ENCODE peak calls at places on chromosomes 13 and 19, in six cellular contexts. D, V, B, S, R and A are unnamed samples.

GRCh38 chr13:68076046-68076445 is 845.9 kb upstream of the PCDH9 start:
- DNase-seq in D (no peak), V (no peak), S (no peak), R (no peak), B (no peak), A (no peak)

GRCh38 chr19:7833225-7834156 is 3.5 kb downstream of the EVI5L start:
- DNase-seq in V (no peak), B (no peak), R (peak), S (peak), D (no peak), A (no peak)

GRCh38 chr13:114002009-114002544 is 28.2 kb upstream of the C13orf46 start:
- DNase-seq in R (no peak), D (no peak), V (no peak), S (no peak), B (no peak), A (no peak)

GRCh38 chr19:9862897-9863296 is 27.8 kb downstream of the PIN1 start:
- DNase-seq in R (no peak), S (no peak), V (no peak), D (no peak), B (no peak), A (no peak)

GRCh38 chr19:35409191-35409590 is 38.3 kb downstream of the GPR42 start:
- DNase-seq in R (no peak), V (no peak), D (no peak), S (no peak), B (no peak), A (no peak)

GRCh38 chr13:63088226-63088625 is 1672.6 kb upstream of the PCDH20 start:
- DNase-seq in V (no peak), S (no peak), D (no peak), R (no peak), B (no peak), A (no peak)

GRCh38 chr13:100336795-100337516 is 248.1 kb downstream of the PCCA start:
- DNase-seq in B (no peak), V (no peak), D (no peak), R (peak), S (no peak), A (no peak)

GRCh38 chr13:32878172-32878571 is 138.1 kb upstream of the KL start:
- DNase-seq in R (no peak), D (no peak), V (no peak), S (no peak), B (no peak), A (no peak)

GRCh38 chr13:32592082-32592481 is 5.8 kb downstream of the PDS5B start:
- DNase-seq in V (no peak), B (no peak), R (no peak), D (no peak), S (no peak), A (no peak)

GRCh38 chr13:99227331-99227900 is 26.8 kb downstream of the UBAC2 start:
- DNase-seq in D (no peak), S (no peak), R (no peak), B (no peak), V (no peak), A (no peak)

DNA sequence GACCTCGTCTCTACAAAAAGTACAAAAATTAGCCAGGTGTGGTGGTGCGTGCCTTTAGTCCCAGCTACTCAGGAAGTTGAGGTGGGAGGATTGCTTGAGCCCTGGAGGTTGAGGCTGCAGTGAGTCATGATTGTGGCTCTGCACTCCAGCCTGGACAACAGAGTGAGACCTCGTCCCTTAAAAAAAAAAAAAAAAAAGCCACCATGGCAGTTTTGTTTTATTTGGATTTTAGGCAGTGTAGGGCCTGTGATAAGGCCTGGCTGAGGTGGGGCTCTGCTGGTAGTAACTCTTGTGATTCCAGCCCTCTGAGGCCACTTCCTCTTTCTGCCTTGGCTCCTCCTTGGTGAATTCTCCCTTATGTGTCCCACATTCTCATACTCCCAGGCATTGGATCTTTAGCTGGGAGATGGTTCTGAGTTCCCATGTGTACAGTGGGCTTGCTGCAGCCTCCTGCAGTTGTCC is 39.2 kb downstream of the GATAD2A start:
- DNase-seq in S (no peak), V (no peak), D (no peak), R (no peak), B (no peak), A (no peak)
- TF ChIP-seq JUN in S (peak), V (no peak), D (no peak), R (no peak), B (no peak), A (no peak)

GRCh38 chr13:73142091-73142490 is 83.3 kb downstream of the KLF5 start:
- DNase-seq in B (no peak), R (no peak), S (no peak), D (no peak), V (no peak), A (peak)
- TF ChIP-seq MAX in B (no peak), R (no peak), S (no peak), D (no peak), V (no peak), A (no peak)

GRCh38 chr19:48993175-48994034 is at the start of the genes GYS1 and RUVBL2:
- DNase-seq in R (peak), S (peak), D (peak), V (peak), B (peak), A (peak)

GRCh38 chr19:48994035-48994386 is 324 bp downstream of the RUVBL2 start:
- DNase-seq in S (no peak), V (no peak), D (no peak), R (no peak), B (no peak), A (no peak)

GRCh38 chr19:48992571-48993174 is 436 bp downstream of the GYS1 start:
- DNase-seq in S (peak), D (no peak), B (peak), R (no peak), V (no peak), A (no peak)

GRCh38 chr19:48999481-49000325 is 6.0 kb downstream of the RUVBL2 start:
- DNase-seq in B (peak), V (peak), D (peak), S (peak), R (no peak), A (peak)

DNA sequence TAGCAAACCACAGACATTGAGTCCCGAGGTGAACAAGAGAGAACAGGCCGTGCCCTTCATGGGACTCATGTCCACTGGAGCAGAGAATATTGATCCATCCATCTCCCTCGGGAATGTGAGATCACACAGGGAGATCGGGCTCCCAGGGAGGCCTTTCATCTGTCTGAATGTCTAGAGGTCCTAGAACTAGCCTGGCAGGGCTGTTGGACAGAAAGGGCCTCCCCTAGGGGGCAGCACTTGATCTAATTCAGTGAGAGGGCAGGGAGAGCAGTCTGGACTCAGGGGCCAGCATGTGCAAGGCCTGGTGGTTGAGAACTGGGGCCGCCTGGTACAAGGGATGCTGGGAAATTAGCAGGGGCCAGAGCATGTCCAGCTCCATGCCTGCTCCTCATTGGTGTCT is 4.3 kb downstream of the RUVBL2 start:
- DNase-seq in D (peak), S (peak), B (peak), V (peak), R (peak), A (peak)
- TF ChIP-seq CTCF in D (peak), S (peak), B (peak), V (peak), R (peak), A (peak)

GRCh38 chr13:91144054-91144453 is 203.4 kb upstream of the MIR17HG start:
- DNase-seq in V (no peak), D (no peak), S (no peak), B (no peak), R (no peak), A (no peak)
- TF ChIP-seq JUN in V (no peak), D (no peak), S (no peak), B (no peak), R (no peak), A (no peak)

GRCh38 chr13:46893820-46894533 is 2.9 kb downstream of the HTR2A start:
- DNase-seq in D (peak), B (peak), R (no peak), V (peak), S (peak), A (peak)

GRCh38 chr13:46894534-46894906 is 2.3 kb downstream of the HTR2A start:
- DNase-seq in S (no peak), B (no peak), R (no peak), D (no peak), V (no peak), A (no peak)

GRCh38 chr13:46899801-46900200 is 2.9 kb upstream of the HTR2A start:
- DNase-seq in S (no peak), R (no peak), B (no peak), D (no peak), V (no peak), A (no peak)

GRCh38 chr13:46893221-46893620 is 3.6 kb downstream of the HTR2A start:
- DNase-seq in V (no peak), B (no peak), D (peak), R (no peak), S (no peak), A (no peak)

GRCh38 chr13:46896346-46897138 is at the start of gene HTR2A:
- DNase-seq in B (no peak), D (no peak), R (no peak), S (no peak), V (no peak), A (no peak)
- TF ChIP-seq MAX in B (no peak), D (no peak), R (no peak), S (no peak), V (no peak), A (no peak)

GRCh38 chr19:19385131-19385899 is 20.2 kb upstream of the GATAD2A start:
- DNase-seq in S (peak), D (peak), V (peak), B (peak), R (peak), A (peak)
- TF ChIP-seq CTCF in S (peak), D (no peak), V (no peak), B (no peak), R (peak), A (no peak)

DNA sequence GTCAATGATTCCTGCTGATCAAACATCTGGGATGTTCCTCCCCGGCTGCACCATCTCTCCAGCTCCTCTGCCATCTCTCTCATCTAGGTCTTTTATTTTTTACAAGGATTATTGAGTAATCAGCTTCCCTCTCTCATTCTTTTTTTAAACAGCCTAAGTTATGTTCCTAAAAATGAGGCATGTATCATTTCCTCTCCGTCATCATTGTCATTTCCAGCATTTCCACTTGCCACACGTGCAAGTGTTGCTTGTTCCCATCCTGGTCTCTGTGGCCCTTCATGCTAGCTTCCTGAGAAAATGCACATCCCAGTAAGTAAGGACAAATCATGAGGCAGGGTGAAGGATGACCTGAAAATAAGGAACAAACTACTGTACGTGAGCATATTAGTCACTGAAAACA is 102.7 kb upstream of the POSTN start:
- DNase-seq in R (no peak), S (no peak), B (no peak), V (no peak), D (no peak), A (peak)
- TF ChIP-seq JUN in R (no peak), S (no peak), B (no peak), V (no peak), D (no peak), A (peak)

DNA sequence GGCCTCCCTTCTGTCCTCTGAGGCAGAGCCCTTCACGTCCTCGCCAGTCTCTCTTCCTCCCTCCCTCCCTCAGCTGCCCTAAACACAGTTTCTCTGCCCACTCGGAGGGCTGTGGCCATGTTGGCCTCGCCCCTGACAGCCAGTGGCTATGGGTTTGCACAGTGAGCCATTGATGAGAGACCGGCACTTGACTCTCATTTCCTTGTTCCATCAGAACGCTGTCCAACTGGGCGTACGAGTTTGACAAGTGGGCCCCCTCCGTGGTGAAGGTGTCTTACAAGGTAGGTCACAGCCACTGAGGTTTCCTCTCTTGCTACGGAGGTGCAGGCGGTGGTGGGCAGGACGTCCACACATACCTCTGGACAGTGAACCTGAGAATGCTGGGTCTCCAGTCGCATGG is 57.9 kb downstream of the SMARCA4 start:
- DNase-seq in D (no peak), V (no peak), R (no peak), B (no peak), S (no peak), A (no peak)
- TF ChIP-seq MAX in D (no peak), V (no peak), R (no peak), B (no peak), S (no peak), A (no peak)

DNA sequence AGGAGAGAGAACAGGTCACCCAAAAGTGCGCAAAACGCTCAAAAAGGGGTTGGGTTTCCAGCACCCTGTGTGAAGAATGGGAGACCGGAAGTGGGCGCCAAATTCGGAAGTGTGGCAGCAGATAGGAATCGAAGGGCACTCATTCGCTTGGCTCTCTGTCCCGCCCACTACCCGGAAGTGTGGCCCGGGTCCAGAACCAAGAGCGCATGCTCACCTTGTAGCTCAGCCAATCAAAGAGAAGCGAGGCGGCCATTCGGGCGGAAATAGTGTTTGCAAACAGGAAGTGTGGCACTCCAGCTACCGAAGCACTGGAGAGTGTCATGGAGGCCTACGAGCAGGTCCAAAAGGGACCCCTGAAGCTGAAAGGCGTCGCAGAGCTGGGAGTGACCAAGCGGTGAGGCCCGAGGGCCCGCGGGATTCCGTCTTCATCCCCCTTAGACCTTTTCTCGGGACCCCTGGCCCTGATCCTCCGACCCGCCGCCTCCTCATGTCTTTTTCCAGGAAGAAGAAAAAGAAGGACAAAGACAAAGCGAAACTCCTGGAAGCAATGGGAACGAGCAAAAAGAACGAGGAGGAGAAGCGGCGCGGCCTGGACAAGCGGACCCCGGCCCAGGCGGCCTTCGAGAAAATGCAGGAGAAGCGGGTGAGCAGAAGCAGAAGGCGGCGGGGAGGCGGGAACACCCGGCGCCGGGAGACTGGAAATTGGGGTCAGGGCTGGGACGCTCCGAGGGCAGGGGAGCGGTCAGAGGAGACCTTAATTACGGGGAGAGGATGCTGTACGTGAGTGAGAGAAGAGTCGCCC is at the start of gene FAM32A:
- DNase-seq in B (peak), S (peak), R (peak), D (peak), V (peak), A (peak)
- TF ChIP-seq CTCF in B (no peak), S (no peak), R (peak), D (peak), V (peak), A (peak)